ENCODE peak calls at places on chromosomes 4 and X, in four cellular contexts. L, H, S and C are unnamed samples. For H3K9me3, the result is how much of the 10 kb centered on the place peaks cover.

GRCh38 chrX:67922950-67923349 is 379.1 kb downstream of the AR start:
- DNase-seq in L (no peak), H (no peak), S (no peak), C (no peak)

GRCh38 chr4:3744232-3744631 is 22.0 kb upstream of the ADRA2C start:
- DNase-seq in L (no peak), H (no peak), S (no peak), C (no peak)

GRCh38 chrX:86946569-86946968 is 571.0 kb upstream of the KLHL4 start:
- DNase-seq in L (no peak), H (no peak), S (peak), C (no peak)

GRCh38 chrX:40809210-40809609 is 73.9 kb upstream of the MED14 start:
- DNase-seq in L (peak), H (no peak), S (peak), C (no peak)

GRCh38 chrX:40245411-40246140 is 147.8 kb upstream of the BCOR start:
- DNase-seq in L (peak), H (no peak), S (no peak), C (no peak)

GRCh38 chr4:90209922-90210321 is 82.7 kb downstream of the CCSER1 start:
- DNase-seq in L (no peak), H (no peak), S (no peak), C (no peak)

GRCh38 chrX:115949900-115950822 is 220.4 kb upstream of the AGTR2 start:
- DNase-seq in L (no peak), H (no peak), S (no peak), C (no peak)

GRCh38 chrX:110087485-110088356 is 84.8 kb downstream of the TMEM164 start:
- DNase-seq in L (peak), H (no peak), S (peak), C (no peak)

GRCh38 chr4:37157403-37158167 is 87.0 kb upstream of the NWD2 start:
- DNase-seq in L (no peak), H (no peak), S (no peak), C (no peak)

GRCh38 chrX:3169421-3169820 is 128.2 kb downstream of the ARSF start:
- DNase-seq in L (peak), H (no peak), S (no peak), C (no peak)

DNA sequence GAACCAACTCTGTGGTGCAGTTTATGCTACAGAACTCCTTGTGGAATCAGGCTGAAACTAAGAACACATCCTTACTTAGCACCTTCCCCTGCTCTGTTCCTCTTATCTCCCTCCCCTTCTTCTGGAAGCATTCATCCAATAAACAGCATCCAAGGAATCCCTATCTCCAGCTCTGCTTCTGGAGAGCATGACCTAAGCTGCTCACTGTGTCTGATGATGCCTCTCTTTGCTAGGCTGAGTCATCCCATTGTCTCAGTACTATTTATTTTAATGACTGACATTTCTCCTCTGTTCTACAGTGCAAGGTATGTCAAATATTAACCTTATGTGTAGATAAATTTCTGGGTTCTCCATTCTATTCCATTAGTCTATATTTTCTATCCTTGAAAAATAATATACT is 71.2 kb downstream of the BEND2 start:
- DNase-seq in L (no peak), H (no peak), S (no peak), C (no peak)
- H3K9me3 ChIP-seq in L (under half), H (under half), S (under half), C (under half)

DNA sequence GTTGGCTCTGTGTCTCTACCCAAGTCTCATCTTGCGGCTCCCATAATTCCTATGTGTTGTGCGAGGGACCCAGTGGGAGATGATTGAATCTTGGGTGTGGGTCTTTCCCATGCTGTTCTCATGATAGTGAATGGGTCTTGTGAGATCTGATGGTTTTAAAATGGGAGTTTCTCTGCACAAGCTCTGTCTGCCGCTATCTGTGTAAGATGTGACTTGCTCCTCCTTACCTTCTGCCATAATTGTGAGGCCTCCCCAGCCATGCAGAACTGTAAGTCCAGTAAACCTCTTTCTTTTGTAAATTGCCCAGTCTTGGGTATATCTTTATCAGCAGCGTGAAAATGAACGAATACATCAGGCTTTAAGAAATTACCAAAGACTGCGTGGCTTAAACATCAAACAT is 31.2 kb downstream of the STIM2 start:
- DNase-seq in L (no peak), H (no peak), S (no peak), C (no peak)
- H3K9me3 ChIP-seq in L (under half), H (under half), S (under half), C (under half)

GRCh38 chrX:55636109-55636508 is 12.9 kb downstream of the FOXR2 start:
- DNase-seq in L (no peak), H (no peak), S (no peak), C (no peak)
- H3K9me3 ChIP-seq in L (under half), H (under half), S (under half), C (under half)

GRCh38 chrX:153303276-153304262 is 18.0 kb downstream of the PNMA6F start:
- DNase-seq in L (no peak), H (no peak), S (no peak), C (no peak)

GRCh38 chrX:153302796-153303195 is 18.8 kb downstream of the PNMA6F start:
- DNase-seq in L (no peak), H (no peak), S (no peak), C (no peak)

GRCh38 chrX:153305941-153306464 is 15.6 kb downstream of the PNMA6F start:
- DNase-seq in L (no peak), H (no peak), S (no peak), C (no peak)

GRCh38 chrX:153306527-153307115 is 14.9 kb downstream of the PNMA6F start:
- DNase-seq in L (no peak), H (no peak), S (no peak), C (no peak)

GRCh38 chrX:153304988-153305736 is 16.4 kb downstream of the PNMA6F start:
- DNase-seq in L (no peak), H (no peak), S (no peak), C (no peak)
- H3K9me3 ChIP-seq in L (under half), H (under half), S (under half), C (under half)

DNA sequence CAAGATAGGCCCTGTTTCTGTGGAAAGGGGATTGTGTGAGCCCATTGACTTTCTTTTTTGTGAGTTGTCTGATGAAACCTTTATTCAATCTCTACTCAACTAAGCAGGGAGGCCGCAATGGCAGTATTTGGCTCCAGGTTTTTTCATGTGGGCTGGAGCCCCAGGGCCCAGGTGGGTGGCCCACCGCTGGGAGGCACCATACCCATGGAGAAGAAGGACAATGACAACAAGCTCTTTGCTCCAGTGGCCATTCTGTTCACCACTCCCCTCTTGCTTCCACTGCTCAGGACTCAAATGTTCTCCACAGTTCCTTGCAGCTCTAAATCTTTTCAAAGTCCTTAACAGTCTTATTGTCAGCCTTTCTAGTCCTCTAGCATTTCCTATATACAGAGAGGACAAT is 54.1 kb downstream of the HOPX start:
- DNase-seq in L (no peak), H (no peak), S (no peak), C (no peak)
- H3K9me3 ChIP-seq in L (under half), H (under half), S (under half), C (under half)

GRCh38 chr4:118829107-118829506 is 6.8 kb downstream of the SEC24D start:
- DNase-seq in L (no peak), H (no peak), S (no peak), C (no peak)
- H3K9me3 ChIP-seq in L (under half), H (under half), S (under half), C (under half)